ENCODE peak calls at places on chromosome 1, in six cellular contexts. One of them, this sample, is unnamed.
A peak's percentile ranks its signal among the peaks of the same experiment; 100 is the strongest.

GRCh38 chr1:44036409-44037111 is 5.3 kb upstream of the SLC6A9 start:
- DNase-seq in choroid plexus epithelial cell: peak; percentile 72
- DNase-seq in endothelial cell of umbilical vein: peak; percentile 84
- DNase-seq in PC-3: peak; percentile 87
- DNase-seq in type B pancreatic cell: no peak
- DNase-seq in progenitor cell of endocrine pancreas: peak; percentile 49
- DNase-seq in this sample: peak; percentile 64

GRCh38 chr1:230542054-230542453 is 100.2 kb upstream of the COG2 start:
- DNase-seq in PC-3: peak; percentile 91
- DNase-seq in choroid plexus epithelial cell: peak; percentile 69
- DNase-seq in progenitor cell of endocrine pancreas: no peak
- DNase-seq in type B pancreatic cell: no peak
- DNase-seq in endothelial cell of umbilical vein: no peak
- DNase-seq in this sample: no peak

GRCh38 chr1:69824932-69825331 is 257.2 kb downstream of the LRRC7 start:
- DNase-seq in progenitor cell of endocrine pancreas: no peak
- DNase-seq in choroid plexus epithelial cell: peak; percentile 11
- DNase-seq in PC-3: no peak
- DNase-seq in type B pancreatic cell: no peak
- DNase-seq in endothelial cell of umbilical vein: no peak
- DNase-seq in this sample: no peak

GRCh38 chr1:209863766-209864485 is 36.2 kb downstream of the UTP25 start:
- DNase-seq in PC-3: no peak
- DNase-seq in progenitor cell of endocrine pancreas: no peak
- DNase-seq in endothelial cell of umbilical vein: no peak
- DNase-seq in choroid plexus epithelial cell: no peak
- DNase-seq in type B pancreatic cell: no peak
- DNase-seq in this sample: no peak

GRCh38 chr1:27634166-27634981 is 611 bp downstream of the FGR start:
- DNase-seq in endothelial cell of umbilical vein: peak; percentile 33
- DNase-seq in choroid plexus epithelial cell: no peak
- DNase-seq in PC-3: no peak
- DNase-seq in progenitor cell of endocrine pancreas: no peak
- DNase-seq in type B pancreatic cell: no peak
- DNase-seq in this sample: no peak

GRCh38 chr1:26094677-26095383 is 16.8 kb upstream of the PDIK1L start:
- DNase-seq in choroid plexus epithelial cell: peak; percentile 66
- DNase-seq in type B pancreatic cell: peak; percentile 71
- DNase-seq in progenitor cell of endocrine pancreas: no peak
- DNase-seq in PC-3: peak; percentile 19
- DNase-seq in endothelial cell of umbilical vein: no peak
- DNase-seq in this sample: peak; percentile 33

GRCh38 chr1:41380195-41380594 is 19.0 kb downstream of the FOXO6 start:
- DNase-seq in choroid plexus epithelial cell: no peak
- DNase-seq in endothelial cell of umbilical vein: no peak
- DNase-seq in progenitor cell of endocrine pancreas: no peak
- DNase-seq in PC-3: no peak
- DNase-seq in type B pancreatic cell: no peak
- DNase-seq in this sample: no peak

GRCh38 chr1:219710529-219711194 is 97.8 kb upstream of the ZC3H11B start:
- DNase-seq in progenitor cell of endocrine pancreas: no peak
- DNase-seq in type B pancreatic cell: no peak
- DNase-seq in choroid plexus epithelial cell: peak; percentile 93
- DNase-seq in PC-3: peak; percentile 98
- DNase-seq in endothelial cell of umbilical vein: no peak
- DNase-seq in this sample: no peak

GRCh38 chr1:116122955-116123757 is 12.0 kb downstream of the MAB21L3 start:
- DNase-seq in choroid plexus epithelial cell: peak; percentile 52
- DNase-seq in type B pancreatic cell: no peak
- DNase-seq in progenitor cell of endocrine pancreas: no peak
- DNase-seq in PC-3: peak; percentile 92
- DNase-seq in endothelial cell of umbilical vein: no peak
- DNase-seq in this sample: no peak

GRCh38 chr1:156124557-156125483 is 10.3 kb downstream of the LMNA start:
- DNase-seq in endothelial cell of umbilical vein: no peak
- DNase-seq in PC-3: peak; percentile 50
- DNase-seq in choroid plexus epithelial cell: no peak
- DNase-seq in type B pancreatic cell: no peak
- DNase-seq in progenitor cell of endocrine pancreas: no peak
- DNase-seq in this sample: no peak

GRCh38 chr1:65514083-65514482 is 93.6 kb downstream of the LEPR start:
- DNase-seq in PC-3: no peak
- DNase-seq in endothelial cell of umbilical vein: no peak
- DNase-seq in progenitor cell of endocrine pancreas: no peak
- DNase-seq in choroid plexus epithelial cell: peak; percentile 79
- DNase-seq in type B pancreatic cell: no peak
- DNase-seq in this sample: no peak

GRCh38 chr1:35555601-35556477 is 1.4 kb downstream of the KIAA0319L start:
- DNase-seq in endothelial cell of umbilical vein: no peak
- DNase-seq in type B pancreatic cell: no peak
- DNase-seq in choroid plexus epithelial cell: peak; percentile 49
- DNase-seq in progenitor cell of endocrine pancreas: no peak
- DNase-seq in PC-3: peak; percentile 85
- DNase-seq in this sample: no peak

GRCh38 chr1:242245255-242245654 is 246.4 kb upstream of the MAP1LC3C start:
- DNase-seq in endothelial cell of umbilical vein: no peak
- DNase-seq in progenitor cell of endocrine pancreas: no peak
- DNase-seq in PC-3: no peak
- DNase-seq in choroid plexus epithelial cell: no peak
- DNase-seq in type B pancreatic cell: no peak
- DNase-seq in this sample: no peak

GRCh38 chr1:1083181-1084027 is 9.3 kb upstream of the RNF223 start:
- DNase-seq in choroid plexus epithelial cell: no peak
- DNase-seq in PC-3: no peak
- DNase-seq in type B pancreatic cell: peak; percentile 68
- DNase-seq in endothelial cell of umbilical vein: no peak
- DNase-seq in progenitor cell of endocrine pancreas: no peak
- DNase-seq in this sample: no peak

GRCh38 chr1:225999912-226000337 is 782 bp upstream of the SDE2 start:
- DNase-seq in endothelial cell of umbilical vein: peak; percentile 63
- DNase-seq in type B pancreatic cell: no peak
- DNase-seq in progenitor cell of endocrine pancreas: no peak
- DNase-seq in PC-3: no peak
- DNase-seq in choroid plexus epithelial cell: peak; percentile 90
- DNase-seq in this sample: no peak

GRCh38 chr1:176517484-176517883 is 54.5 kb downstream of the PAPPA2 start:
- DNase-seq in type B pancreatic cell: no peak
- DNase-seq in progenitor cell of endocrine pancreas: no peak
- DNase-seq in choroid plexus epithelial cell: peak; percentile 9
- DNase-seq in endothelial cell of umbilical vein: no peak
- DNase-seq in PC-3: peak; percentile 11
- DNase-seq in this sample: no peak

GRCh38 chr1:104878203-104878911 is 1128.7 kb downstream of the AMY1C start:
- DNase-seq in type B pancreatic cell: no peak
- DNase-seq in endothelial cell of umbilical vein: no peak
- DNase-seq in PC-3: no peak
- DNase-seq in choroid plexus epithelial cell: peak; percentile 1
- DNase-seq in progenitor cell of endocrine pancreas: no peak
- DNase-seq in this sample: no peak

GRCh38 chr1:110259770-110260169 is 49.7 kb downstream of the KCNC4 start:
- DNase-seq in type B pancreatic cell: no peak
- DNase-seq in endothelial cell of umbilical vein: no peak
- DNase-seq in choroid plexus epithelial cell: no peak
- DNase-seq in PC-3: no peak
- DNase-seq in progenitor cell of endocrine pancreas: no peak
- DNase-seq in this sample: no peak

GRCh38 chr1:169809370-169810095 is 14.8 kb upstream of the METTL18 start:
- DNase-seq in PC-3: peak; percentile 74
- DNase-seq in choroid plexus epithelial cell: peak; percentile 69
- DNase-seq in progenitor cell of endocrine pancreas: no peak
- DNase-seq in endothelial cell of umbilical vein: peak; percentile 58
- DNase-seq in type B pancreatic cell: no peak
- DNase-seq in this sample: peak; percentile 20

GRCh38 chr1:205812271-205812877 is 624 bp downstream of the SLC41A1 start:
- DNase-seq in PC-3: peak; percentile 17
- DNase-seq in type B pancreatic cell: no peak
- DNase-seq in progenitor cell of endocrine pancreas: peak; percentile 15
- DNase-seq in choroid plexus epithelial cell: peak; percentile 16
- DNase-seq in endothelial cell of umbilical vein: peak; percentile 47
- DNase-seq in this sample: peak; percentile 33

GRCh38 chr1:37479255-37480124 is 5.1 kb downstream of the ZC3H12A start:
- DNase-seq in progenitor cell of endocrine pancreas: no peak
- DNase-seq in type B pancreatic cell: no peak
- DNase-seq in PC-3: peak; percentile 98
- DNase-seq in choroid plexus epithelial cell: peak; percentile 89
- DNase-seq in endothelial cell of umbilical vein: peak; percentile 76
- DNase-seq in this sample: no peak

GRCh38 chr1:22639286-22639685 is 2.9 kb downstream of the C1QA start:
- DNase-seq in type B pancreatic cell: no peak
- DNase-seq in progenitor cell of endocrine pancreas: no peak
- DNase-seq in PC-3: no peak
- DNase-seq in choroid plexus epithelial cell: peak; percentile 74
- DNase-seq in endothelial cell of umbilical vein: peak; percentile 17
- DNase-seq in this sample: no peak

GRCh38 chr1:158021721-158022120 is 28.3 kb downstream of the KIRREL1 start:
- DNase-seq in type B pancreatic cell: no peak
- DNase-seq in choroid plexus epithelial cell: no peak
- DNase-seq in progenitor cell of endocrine pancreas: no peak
- DNase-seq in PC-3: peak; percentile 52
- DNase-seq in endothelial cell of umbilical vein: no peak
- DNase-seq in this sample: no peak

DNA sequence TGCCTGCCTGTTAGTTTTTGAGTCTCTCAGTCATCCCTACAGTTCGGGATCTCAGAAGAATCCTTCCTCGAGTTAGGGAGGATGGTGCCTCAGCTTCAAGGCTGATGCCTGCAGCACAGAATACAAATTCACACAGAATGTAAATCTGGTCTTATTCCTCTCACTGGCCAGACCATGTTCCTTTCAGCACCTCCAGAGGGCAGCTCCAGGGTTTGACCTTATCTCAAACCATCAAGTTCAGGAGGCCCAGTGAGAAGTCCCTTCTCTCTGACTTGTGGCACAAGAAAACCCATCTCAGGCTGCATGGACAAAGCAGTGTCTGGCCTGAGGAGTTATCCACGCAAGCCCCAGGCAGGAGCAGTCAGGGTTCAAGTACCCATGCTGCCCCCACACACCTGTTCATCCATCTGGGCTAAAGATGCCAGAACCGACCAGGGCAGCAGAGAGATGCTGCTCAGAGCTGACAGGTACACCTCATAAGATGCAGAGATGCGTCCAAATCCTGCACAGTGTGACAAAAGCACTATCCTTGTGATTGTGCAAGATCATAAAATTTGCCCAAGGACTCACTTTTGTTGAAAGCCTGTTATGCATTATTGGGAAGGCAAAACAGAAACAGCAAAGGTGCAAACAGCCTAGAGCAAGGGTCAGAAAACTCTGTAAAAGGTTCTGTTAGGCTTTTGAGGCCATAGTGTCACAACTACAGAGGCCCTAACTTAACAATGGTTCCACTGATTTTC is 49.8 kb downstream of the BCAR3 start:
- DNase-seq in endothelial cell of umbilical vein: no peak
- DNase-seq in type B pancreatic cell: no peak
- DNase-seq in PC-3: no peak
- DNase-seq in choroid plexus epithelial cell: peak; percentile 58
- DNase-seq in progenitor cell of endocrine pancreas: no peak
- DNase-seq in this sample: no peak
- TF ChIP-seq CTCF in endothelial cell of umbilical vein: peak; percentile 13
- TF ChIP-seq CTCF in type B pancreatic cell: peak; percentile 44
- TF ChIP-seq CTCF in PC-3: peak; percentile 43
- TF ChIP-seq CTCF in choroid plexus epithelial cell: peak; percentile 48
- TF ChIP-seq CTCF in progenitor cell of endocrine pancreas: peak; percentile 29
- TF ChIP-seq CTCF in this sample: peak; percentile 27

DNA sequence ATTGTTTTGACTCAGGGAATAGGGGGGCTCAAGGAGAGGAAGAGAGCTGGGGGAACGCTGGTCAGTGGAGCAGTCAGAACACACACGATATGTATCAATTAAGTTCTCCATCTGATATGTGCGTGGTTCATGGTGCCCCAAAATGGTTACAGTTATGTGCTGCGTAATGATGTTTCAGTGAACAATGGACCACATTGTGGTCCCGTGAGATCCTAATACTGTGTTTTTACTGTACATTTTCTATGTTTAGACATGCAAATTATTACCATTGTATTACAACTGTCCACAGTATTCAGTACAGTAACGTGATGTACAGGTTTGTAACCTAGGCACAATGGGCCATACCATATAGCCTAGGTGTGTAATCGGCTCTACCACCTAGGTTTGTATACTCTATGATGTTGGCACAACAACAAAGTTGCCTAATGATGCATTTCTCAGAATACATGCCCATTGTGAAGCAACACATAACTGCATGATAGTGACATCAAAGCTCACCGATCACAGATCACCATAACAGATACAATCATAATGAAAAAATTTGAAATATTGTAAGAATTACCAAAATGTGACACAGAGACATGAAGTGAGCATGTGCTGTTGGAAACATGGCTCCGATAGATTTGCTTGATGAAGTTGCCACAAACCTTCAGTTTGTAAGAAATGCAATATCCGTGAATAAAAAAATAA is 14.7 kb upstream of the TMEM54 start:
- DNase-seq in endothelial cell of umbilical vein: no peak
- DNase-seq in type B pancreatic cell: no peak
- DNase-seq in choroid plexus epithelial cell: peak; percentile 24
- DNase-seq in progenitor cell of endocrine pancreas: no peak
- DNase-seq in PC-3: no peak
- DNase-seq in this sample: no peak
- TF ChIP-seq CTCF in endothelial cell of umbilical vein: no peak
- TF ChIP-seq CTCF in type B pancreatic cell: no peak
- TF ChIP-seq CTCF in choroid plexus epithelial cell: no peak
- TF ChIP-seq CTCF in progenitor cell of endocrine pancreas: no peak
- TF ChIP-seq CTCF in PC-3: no peak
- TF ChIP-seq CTCF in this sample: no peak

GRCh38 chr1:77739235-77739634 is 20.4 kb downstream of the USP33 start:
- DNase-seq in endothelial cell of umbilical vein: no peak
- DNase-seq in choroid plexus epithelial cell: no peak
- DNase-seq in progenitor cell of endocrine pancreas: no peak
- DNase-seq in PC-3: no peak
- DNase-seq in type B pancreatic cell: no peak
- DNase-seq in this sample: no peak

GRCh38 chr1:77742011-77742555 is 17.6 kb downstream of the USP33 start:
- DNase-seq in endothelial cell of umbilical vein: no peak
- DNase-seq in progenitor cell of endocrine pancreas: no peak
- DNase-seq in choroid plexus epithelial cell: no peak
- DNase-seq in type B pancreatic cell: no peak
- DNase-seq in PC-3: no peak
- DNase-seq in this sample: no peak

GRCh38 chr1:77741316-77741715 is 18.3 kb downstream of the USP33 start:
- DNase-seq in choroid plexus epithelial cell: no peak
- DNase-seq in type B pancreatic cell: no peak
- DNase-seq in progenitor cell of endocrine pancreas: no peak
- DNase-seq in endothelial cell of umbilical vein: no peak
- DNase-seq in PC-3: no peak
- DNase-seq in this sample: no peak

DNA sequence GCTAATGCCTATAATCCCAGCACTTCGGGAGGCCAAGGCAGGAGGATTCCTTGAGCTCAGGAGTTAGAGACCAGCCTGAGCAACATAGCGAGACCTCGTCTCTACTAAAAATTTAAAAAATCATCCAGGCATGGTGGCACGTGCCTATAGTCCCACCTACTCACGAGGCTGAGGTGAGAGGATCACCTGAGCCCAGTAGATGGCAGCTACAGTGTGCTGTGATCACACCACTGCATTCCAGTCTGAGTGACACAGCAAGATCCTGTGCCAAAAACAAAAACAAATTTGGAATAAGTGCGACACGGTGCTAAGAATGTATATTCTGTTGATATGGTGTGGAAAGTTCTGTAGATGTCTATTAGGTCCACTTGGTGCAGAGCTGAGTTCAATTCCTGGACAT is 15.1 kb downstream of the USP33 start:
- DNase-seq in progenitor cell of endocrine pancreas: no peak
- DNase-seq in choroid plexus epithelial cell: no peak
- DNase-seq in type B pancreatic cell: no peak
- DNase-seq in PC-3: peak; percentile 27
- DNase-seq in endothelial cell of umbilical vein: no peak
- DNase-seq in this sample: no peak
- TF ChIP-seq CTCF in progenitor cell of endocrine pancreas: no peak
- TF ChIP-seq CTCF in choroid plexus epithelial cell: no peak
- TF ChIP-seq CTCF in type B pancreatic cell: no peak
- TF ChIP-seq CTCF in PC-3: no peak
- TF ChIP-seq CTCF in endothelial cell of umbilical vein: no peak
- TF ChIP-seq CTCF in this sample: no peak

GRCh38 chr1:77143529-77144121 is 75.6 kb downstream of the PIGK start:
- DNase-seq in PC-3: peak; percentile 54
- DNase-seq in choroid plexus epithelial cell: peak; percentile 28
- DNase-seq in type B pancreatic cell: no peak
- DNase-seq in progenitor cell of endocrine pancreas: no peak
- DNase-seq in endothelial cell of umbilical vein: peak; percentile 16
- DNase-seq in this sample: no peak
- TF ChIP-seq CTCF in PC-3: peak; percentile 73
- TF ChIP-seq CTCF in choroid plexus epithelial cell: peak; percentile 48
- TF ChIP-seq CTCF in type B pancreatic cell: peak; percentile 78
- TF ChIP-seq CTCF in progenitor cell of endocrine pancreas: peak; percentile 59
- TF ChIP-seq CTCF in endothelial cell of umbilical vein: no peak
- TF ChIP-seq CTCF in this sample: peak; percentile 72

This sample was measured in neural crest cell.